ENCODE peak calls at places on chromosome 13, in seven cellular contexts. Z, K, T, Q, J, S and C are unnamed samples.

GRCh38 chr13:32423592-32423991 is 4.3 kb downstream of the N4BP2L1 start:
- DNase-seq in Z (no peak), K (no peak), T (no peak), Q (no peak), J (no peak), S (no peak), C (no peak)

GRCh38 chr13:30159446-30159839 is 147.9 kb downstream of the KATNAL1 start:
- DNase-seq in Z (no peak), K (no peak), T (peak; percentile 59), Q (no peak), J (no peak), S (no peak), C (no peak)

GRCh38 chr13:100392709-100393630 is 195.6 kb downstream of the GGACT start:
- DNase-seq in Z (no peak), K (no peak), T (peak; percentile 23), Q (peak; percentile 3), J (peak; percentile 21), S (no peak), C (no peak)

GRCh38 chr13:92716749-92717148 is 509.9 kb upstream of the GPC6 start:
- DNase-seq in Z (no peak), K (no peak), T (no peak), Q (no peak), J (no peak), S (no peak), C (no peak)

GRCh38 chr13:99587893-99588606 is 86.8 kb downstream of the TM9SF2 start:
- DNase-seq in Z (no peak), K (no peak), T (no peak), Q (no peak), J (no peak), S (no peak), C (no peak)

GRCh38 chr13:91185294-91185863 is 162.1 kb upstream of the MIR17HG start:
- DNase-seq in Z (no peak), K (no peak), T (no peak), Q (no peak), J (no peak), S (no peak), C (no peak)

GRCh38 chr13:69677343-69677742 is 430.3 kb upstream of the ATXN8OS start:
- DNase-seq in Z (no peak), K (no peak), T (no peak), Q (no peak), J (no peak), S (no peak), C (no peak)

GRCh38 chr13:110644892-110645521 is 29.7 kb downstream of the NAXD start:
- DNase-seq in Z (peak; percentile 46), K (peak; percentile 65), T (peak; percentile 78), Q (peak; percentile 10), J (peak; percentile 37), S (peak; percentile 89), C (peak; percentile 65)

GRCh38 chr13:111486801-111487200 is 166.4 kb downstream of the TEX29 start:
- DNase-seq in Z (no peak), K (no peak), T (no peak), Q (no peak), J (no peak), S (no peak), C (no peak)

GRCh38 chr13:111242585-111242984 is 77.9 kb upstream of the TEX29 start:
- DNase-seq in Z (no peak), K (no peak), T (no peak), Q (no peak), J (no peak), S (no peak), C (no peak)

GRCh38 chr13:26660185-26660584 is 100.4 kb downstream of the GPR12 start:
- DNase-seq in Z (no peak), K (no peak), T (no peak), Q (no peak), J (no peak), S (no peak), C (no peak)

GRCh38 chr13:113332615-113333014 is 31.3 kb downstream of the GRTP1 start:
- DNase-seq in Z (no peak), K (no peak), T (no peak), Q (no peak), J (no peak), S (no peak), C (no peak)

GRCh38 chr13:52455677-52456041 is 381 bp downstream of the CKAP2 start:
- DNase-seq in Z (peak; percentile 72), K (peak; percentile 69), T (peak; percentile 83), Q (peak; percentile 34), J (peak; percentile 67), S (peak; percentile 94), C (peak; percentile 61)

GRCh38 chr13:23889598-23890224 is 511 bp upstream of the MIPEP start:
- DNase-seq in Z (no peak), K (no peak), T (no peak), Q (no peak), J (no peak), S (no peak), C (no peak)

GRCh38 chr13:39317284-39317683 is 279.0 kb downstream of the NHLRC3 start:
- DNase-seq in Z (peak; percentile 4), K (no peak), T (no peak), Q (no peak), J (no peak), S (no peak), C (no peak)

GRCh38 chr13:74206061-74206561 is 71.9 kb upstream of the KLF12 start:
- DNase-seq in Z (no peak), K (no peak), T (no peak), Q (no peak), J (no peak), S (no peak), C (no peak)

GRCh38 chr13:25771641-25772478 is 280.0 kb downstream of the SHISA2 start:
- DNase-seq in Z (no peak), K (no peak), T (no peak), Q (no peak), J (no peak), S (no peak), C (no peak)

GRCh38 chr13:30835442-30835841 is 70.6 kb upstream of the MEDAG start:
- DNase-seq in Z (no peak), K (no peak), T (no peak), Q (no peak), J (no peak), S (no peak), C (no peak)

GRCh38 chr13:47886314-47886713 is 114.8 kb downstream of the SUCLA2 start:
- DNase-seq in Z (no peak), K (no peak), T (no peak), Q (no peak), J (no peak), S (no peak), C (no peak)

GRCh38 chr13:46143239-46143701 is 38.4 kb upstream of the CPB2 start:
- DNase-seq in Z (no peak), K (no peak), T (no peak), Q (no peak), J (no peak), S (no peak), C (no peak)

GRCh38 chr13:46962286-46962941 is 65.6 kb upstream of the HTR2A start:
- DNase-seq in Z (no peak), K (no peak), T (peak; percentile 28), Q (no peak), J (no peak), S (no peak), C (no peak)

GRCh38 chr13:35994131-35994966 is 136.8 kb downstream of the DCLK1 start:
- DNase-seq in Z (no peak), K (no peak), T (no peak), Q (no peak), J (no peak), S (no peak), C (no peak)

GRCh38 chr13:31174018-31174417 is 12.3 kb upstream of the HSPH1 start:
- DNase-seq in Z (no peak), K (no peak), T (no peak), Q (no peak), J (no peak), S (no peak), C (no peak)